ENCODE peak calls at places on chromosomes 5 and 9, in eight cellular contexts. Z, M, A, K, P, W, F and B are unnamed samples.
A peak's percentile ranks its signal among the peaks of the same experiment; 100 is the strongest.

GRCh38 chr9:131833906-131834305 is 94.0 kb upstream of the RAPGEF1 start:
- DNase-seq in K (peak; percentile 71), P (no peak), A (no peak), M (peak; percentile 16), F (no peak), Z (no peak), W (no peak), B (peak; percentile 40)

GRCh38 chr5:98402130-98402529 is 371.3 kb upstream of the RGMB start:
- DNase-seq in F (no peak), W (no peak), K (peak; percentile 53), M (peak; percentile 36), Z (no peak), P (no peak), A (no peak), B (no peak)

GRCh38 chr5:176446884-176447537 is 1.2 kb upstream of the FAF2 start:
- DNase-seq in A (peak; percentile 81), K (no peak), F (no peak), Z (no peak), M (no peak), W (no peak), P (no peak), B (no peak)

GRCh38 chr9:37040508-37041127 is 6.5 kb upstream of the PAX5 start:
- DNase-seq in M (no peak), A (no peak), F (no peak), W (no peak), P (no peak), Z (no peak), K (no peak), B (no peak)

GRCh38 chr9:106731910-106732309 is 131.1 kb upstream of the ZNF462 start:
- DNase-seq in P (no peak), K (no peak), W (no peak), A (no peak), F (no peak), M (no peak), Z (no peak), B (no peak)

GRCh38 chr5:116759860-116760644 is 185.4 kb upstream of the SEMA6A start:
- DNase-seq in P (no peak), Z (no peak), K (no peak), M (no peak), F (no peak), W (no peak), A (peak; percentile 13), B (no peak)

GRCh38 chr9:114911167-114911821 is 19.1 kb downstream of the TNFSF8 start:
- DNase-seq in K (peak; percentile 60), F (no peak), W (no peak), A (no peak), M (peak; percentile 74), P (no peak), Z (no peak), B (no peak)

GRCh38 chr5:149761461-149761860 is 31.4 kb downstream of the PPARGC1B start:
- DNase-seq in Z (no peak), A (no peak), F (no peak), K (peak; percentile 68), P (no peak), M (no peak), W (no peak), B (no peak)

GRCh38 chr9:37943329-37944265 is 39.7 kb upstream of the SLC25A51 start:
- DNase-seq in M (peak; percentile 84), A (no peak), Z (no peak), P (no peak), W (no peak), F (no peak), K (peak; percentile 86), B (peak; percentile 32)

GRCh38 chr9:98887918-98888510 is 55.7 kb upstream of the COL15A1 start:
- DNase-seq in Z (no peak), M (peak; percentile 58), W (no peak), P (no peak), K (peak; percentile 45), F (no peak), A (no peak), B (no peak)

GRCh38 chr5:1130218-1130946 is 18.5 kb upstream of the SLC12A7 start:
- DNase-seq in A (peak; percentile 80), W (no peak), F (no peak), M (peak; percentile 59), K (peak; percentile 50), P (no peak), Z (no peak), B (no peak)

GRCh38 chr9:129895376-129896268 is 60.4 kb downstream of the USP20 start:
- DNase-seq in F (no peak), A (no peak), W (no peak), M (no peak), P (no peak), Z (no peak), K (no peak), B (no peak)

GRCh38 chr9:114484854-114485443 is 20.3 kb downstream of the WHRN start:
- DNase-seq in F (no peak), K (peak; percentile 29), M (peak; percentile 57), P (no peak), A (no peak), W (peak; percentile 33), Z (peak; percentile 32), B (peak; percentile 34)

GRCh38 chr5:134964359-134965270 is 3.1 kb upstream of the CATSPER3 start:
- DNase-seq in W (no peak), F (no peak), A (no peak), P (no peak), M (no peak), Z (no peak), K (no peak), B (no peak)

GRCh38 chr5:174725261-174725990 is 1.0 kb downstream of the MSX2 start:
- DNase-seq in A (no peak), P (no peak), F (no peak), M (no peak), K (no peak), Z (no peak), W (no peak), B (no peak)

GRCh38 chr5:429453-430188 is 13.4 kb upstream of the EXOC3 start:
- DNase-seq in F (no peak), Z (no peak), M (no peak), K (no peak), A (peak; percentile 84), W (no peak), P (no peak), B (no peak)

GRCh38 chr9:124139001-124139400 is 118.7 kb upstream of the NEK6 start:
- DNase-seq in F (no peak), A (no peak), P (no peak), M (no peak), K (peak; percentile 16), Z (no peak), W (no peak), B (no peak)

GRCh38 chr9:33721674-33722358 is 73.5 kb upstream of the PRSS3 start:
- DNase-seq in P (peak; percentile 45), Z (peak; percentile 89), K (peak; percentile 76), W (peak; percentile 79), M (peak; percentile 84), A (peak; percentile 98), F (peak; percentile 42), B (peak; percentile 52)

GRCh38 chr9:95045751-95046150 is 271.8 kb downstream of the FANCC start:
- DNase-seq in W (no peak), K (no peak), P (no peak), M (no peak), A (peak; percentile 48), F (no peak), Z (no peak), B (no peak)